ENCODE peak calls at places on chromosomes 13 and 19, in four cellular contexts. O is psoas muscle, S is adrenal gland, R is H9. V is an unnamed sample. For H3K4me1, the result is how much of the 10 kb centered on the place peaks cover.

GRCh38 chr13:96036515-96036914 is 16.7 kb downstream of the UGGT2 start:
- DNase-seq in S (no peak), O (no peak), R (no peak), V (no peak)

GRCh38 chr13:31518666-31519065 is 220.7 kb upstream of the RXFP2 start:
- DNase-seq in R (no peak), O (no peak), S (no peak), V (no peak)

GRCh38 chr13:112516218-112516617 is 71.7 kb downstream of the TUBGCP3 start:
- DNase-seq in S (no peak), R (no peak), O (no peak), V (no peak)

GRCh38 chr13:29922281-29922821 is 71.9 kb upstream of the UBL3 start:
- DNase-seq in S (no peak), O (no peak), R (no peak), V (no peak)

GRCh38 chr19:56309511-56310185 is 5.0 kb downstream of the ZSCAN5A start:
- DNase-seq in R (peak), O (peak), S (peak), V (peak)

GRCh38 chr13:39605677-39606320 is 2.8 kb upstream of the LHFPL6 start:
- DNase-seq in S (no peak), R (no peak), O (no peak), V (no peak)

GRCh38 chr19:35710784-35711723 is 6.7 kb downstream of the ZBTB32 start:
- DNase-seq in O (no peak), R (no peak), S (no peak), V (no peak)

GRCh38 chr19:20964798-20965197 is 41.7 kb downstream of the ZNF85 start:
- DNase-seq in S (no peak), R (peak), O (no peak), V (peak)

GRCh38 chr19:12880551-12881171 is 588 bp downstream of the DNASE2 start:
- DNase-seq in S (no peak), R (peak), O (peak), V (peak)

GRCh38 chr19:11016591-11016990 is 55.8 kb downstream of the SMARCA4 start:
- DNase-seq in R (no peak), S (no peak), O (no peak), V (no peak)

GRCh38 chr13:93529961-93530360 is 303.4 kb downstream of the GPC6 start:
- DNase-seq in R (no peak), O (no peak), S (no peak), V (no peak)

GRCh38 chr19:10390652-10391286 is 10.4 kb upstream of the TYK2 start:
- DNase-seq in R (peak), O (peak), S (peak), V (peak)

GRCh38 chr19:39446365-39447084 is 1.1 kb downstream of the SUPT5H start:
- DNase-seq in S (no peak), O (no peak), R (no peak), V (no peak)

GRCh38 chr19:36225219-36225892 is 10.4 kb downstream of the ZNF146 start:
- DNase-seq in O (no peak), S (no peak), R (no peak), V (no peak)

GRCh38 chr13:50893211-50893852 is 16.3 kb upstream of the RNASEH2B start:
- DNase-seq in O (no peak), R (no peak), S (no peak), V (no peak)

GRCh38 chr13:112983428-112984196 is 14.6 kb downstream of the MCF2L start:
- DNase-seq in S (peak), O (no peak), R (no peak), V (no peak)

GRCh38 chr19:55525289-55526101 is 11.4 kb downstream of the SBK2 start:
- DNase-seq in S (no peak), R (no peak), O (no peak), V (no peak)

GRCh38 chr13:110465696-110466095 is 95.8 kb downstream of the RAB20 start:
- DNase-seq in R (no peak), S (no peak), O (no peak), V (no peak)

GRCh38 chr19:6020166-6020967 is 42.4 kb upstream of the RANBP3 start:
- DNase-seq in O (no peak), S (no peak), R (no peak), V (peak)

GRCh38 chr19:55670280-55671053 is 4.6 kb upstream of the EPN1 start:
- DNase-seq in S (peak), R (peak), O (no peak), V (no peak)

GRCh38 chr13:40389081-40389641 is 277.3 kb downstream of the FOXO1 start:
- DNase-seq in O (no peak), S (no peak), R (no peak), V (no peak)

GRCh38 chr19:47778954-47779351 is 450 bp downstream of the SELENOW start:
- DNase-seq in R (no peak), S (no peak), O (peak), V (no peak)

GRCh38 chr19:2253106-2254051 is 2.8 kb downstream of the JSRP1 start:
- DNase-seq in R (peak), S (peak), O (no peak), V (no peak)

GRCh38 chr19:2252481-2253105 is 3.5 kb downstream of the AMH start:
- DNase-seq in O (no peak), S (peak), R (no peak), V (no peak)

GRCh38 chr19:2255982-2256685 is at the start of gene JSRP1:
- DNase-seq in R (no peak), O (peak), S (no peak), V (no peak)

GRCh38 chr19:2254052-2254872 is 2.0 kb downstream of the JSRP1 start:
- DNase-seq in R (peak), S (peak), O (no peak), V (no peak)

GRCh38 chr19:2255112-2255845 is 938 bp downstream of the JSRP1 start:
- DNase-seq in O (no peak), R (no peak), S (no peak), V (no peak)
- H3K4me1 ChIP-seq in O (under half), R (under half), S (under half), V (under half)

GRCh38 chr13:44763604-44764311 is 187.6 kb upstream of the TSC22D1 start:
- DNase-seq in O (no peak), R (no peak), S (no peak), V (peak)
- TF ChIP-seq CTCF in O (no peak), R (no peak), S (no peak), V (peak)

DNA sequence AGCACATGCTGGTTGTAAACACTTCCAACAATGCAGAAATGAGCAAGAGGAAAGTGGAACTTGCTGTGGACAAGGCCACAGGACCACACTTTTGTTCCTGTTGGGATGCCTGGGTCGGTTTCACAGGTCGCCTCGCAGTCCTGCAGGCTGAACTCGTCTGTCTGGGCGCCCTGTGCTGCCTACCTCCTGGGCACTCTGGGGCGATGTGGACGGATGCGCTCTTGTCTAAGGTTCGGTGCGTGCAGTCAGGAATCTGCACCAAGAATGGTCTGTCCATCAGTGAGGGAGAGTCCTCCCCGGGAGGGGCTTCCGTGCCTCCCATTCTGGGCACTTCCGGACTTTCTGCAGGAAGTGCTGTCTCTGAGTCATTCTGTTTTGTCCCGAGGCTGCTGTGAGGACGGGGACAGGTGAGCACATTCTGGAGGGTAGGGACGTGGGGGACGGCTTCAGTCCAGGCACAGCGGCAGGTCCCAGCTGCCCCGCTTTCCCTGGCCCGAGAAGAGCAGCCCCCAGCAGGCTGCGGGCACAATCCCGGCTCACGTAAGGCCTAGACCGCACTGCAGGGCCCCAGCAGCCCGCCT is 24.1 kb upstream of the SLITRK1 start:
- DNase-seq in R (no peak), S (no peak), O (no peak), V (no peak)
- H3K27ac ChIP-seq in R (no peak), S (no peak), O (no peak), V (no peak)

DNA sequence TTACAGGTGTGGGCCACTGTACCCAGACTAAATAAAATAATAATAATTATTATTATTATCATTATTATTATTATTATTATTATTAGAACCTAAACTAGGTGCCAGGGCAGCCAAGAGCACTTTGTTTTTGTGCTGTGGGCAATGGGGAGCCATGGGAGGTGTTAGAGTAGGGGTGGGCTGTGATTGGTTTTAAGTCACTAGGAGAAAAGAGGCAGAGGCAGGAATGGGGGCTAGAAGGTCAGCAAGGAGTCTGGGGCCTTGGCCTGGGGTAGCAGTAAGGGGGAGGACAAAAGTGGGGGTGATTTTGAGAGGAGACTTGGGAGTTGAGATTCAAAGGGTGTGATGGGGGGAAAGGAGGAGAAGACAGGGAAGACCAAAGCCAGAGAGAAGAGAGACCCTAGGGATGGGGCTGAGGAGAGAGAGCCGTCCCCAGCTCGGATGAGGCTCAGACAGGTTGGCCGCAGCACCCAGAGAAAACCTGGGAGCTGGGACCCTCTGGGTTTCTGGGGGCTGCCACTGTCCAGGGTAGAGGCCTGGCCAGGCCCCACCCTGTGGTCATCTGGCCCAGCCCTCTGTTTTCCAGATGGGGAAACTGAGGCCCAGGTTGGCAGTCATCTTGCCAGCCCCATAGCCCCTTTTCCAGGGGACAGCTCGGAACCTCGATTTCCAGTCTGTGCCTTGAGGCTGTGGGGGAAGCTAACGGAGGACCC is 17.8 kb upstream of the BTBD2 start:
- DNase-seq in R (no peak), O (no peak), S (no peak), V (no peak)
- H3K4me1 ChIP-seq in R (under half), O (under half), S (under half), V (under half)

DNA sequence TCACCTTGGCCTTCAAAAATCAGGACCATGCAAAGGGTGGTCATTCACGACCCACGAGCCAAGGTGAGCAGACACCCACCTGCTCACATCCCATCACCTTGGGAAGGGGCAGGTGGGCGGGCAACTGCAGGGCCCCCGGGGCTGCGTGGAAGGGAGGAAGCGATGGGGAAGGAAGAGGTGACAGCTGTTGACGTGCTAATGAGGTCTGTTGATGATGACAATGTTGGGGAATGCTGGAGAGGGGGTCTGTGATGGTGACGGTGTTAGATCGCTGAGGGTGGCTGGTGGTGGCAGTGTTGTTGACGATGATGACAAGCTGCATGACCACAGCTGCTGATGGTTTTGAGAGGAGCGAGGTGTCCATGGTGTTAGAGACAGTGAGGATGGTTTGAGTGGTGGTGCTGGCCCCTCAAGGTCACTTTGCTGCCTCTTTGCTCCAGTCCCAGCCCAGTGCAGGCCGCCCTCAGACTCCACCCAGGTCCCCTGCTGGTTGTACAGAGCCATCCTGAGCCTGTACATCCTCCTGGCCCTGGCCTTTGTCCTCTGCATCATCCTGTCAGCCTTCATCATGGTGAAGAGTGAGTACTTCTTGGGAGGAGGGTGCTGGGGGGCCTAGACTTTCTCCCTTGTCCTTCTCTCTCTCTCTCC is 898 bp downstream of the MCEMP1 start:
- DNase-seq in S (no peak), R (no peak), O (no peak), V (no peak)
- TF ChIP-seq CTCF in S (no peak), R (no peak), O (no peak), V (no peak)

DNA sequence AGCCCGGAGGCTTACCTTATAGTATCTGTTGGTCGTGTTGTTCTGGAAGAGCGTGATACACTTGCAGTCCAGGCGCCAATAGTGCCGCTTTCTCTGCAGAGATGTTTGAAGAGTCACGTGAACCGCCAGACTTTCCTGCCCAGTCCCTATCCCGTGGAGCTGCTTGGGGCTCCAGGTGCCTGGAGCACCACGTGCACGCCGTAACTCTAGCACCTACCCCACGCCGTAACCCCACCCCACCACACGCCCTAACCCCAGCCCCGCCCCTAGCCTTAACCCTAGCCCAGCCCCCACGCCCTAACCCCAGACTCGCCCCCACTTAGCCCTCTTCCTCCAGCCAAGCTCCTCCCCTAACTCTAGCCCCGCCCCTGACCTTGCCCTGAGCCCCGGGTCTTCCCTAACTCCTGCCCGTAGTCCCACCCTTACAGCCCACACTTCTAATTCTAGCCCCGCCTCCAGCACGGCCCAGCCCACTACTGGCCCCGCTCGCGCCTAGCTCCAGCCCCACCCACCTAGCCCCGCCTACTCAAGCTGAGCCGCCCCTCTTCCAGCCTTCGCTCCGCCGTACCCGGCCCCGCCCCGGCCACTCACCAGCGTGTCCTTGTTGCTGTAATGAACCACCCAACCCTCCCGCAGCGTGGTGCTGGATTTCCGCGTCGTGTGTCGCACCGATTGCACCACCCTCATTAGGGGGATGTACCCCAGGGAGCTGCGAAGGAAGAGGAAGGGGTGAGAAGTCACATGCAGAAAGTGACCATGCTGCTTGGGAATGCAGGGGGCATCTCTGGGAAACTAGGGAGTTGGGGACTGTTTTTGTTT is 19.6 kb downstream of the PRKD2 start:
- DNase-seq in S (peak), R (peak), O (peak), V (peak)
- H3K27ac ChIP-seq in S (no peak), R (no peak), O (no peak), V (no peak)

DNA sequence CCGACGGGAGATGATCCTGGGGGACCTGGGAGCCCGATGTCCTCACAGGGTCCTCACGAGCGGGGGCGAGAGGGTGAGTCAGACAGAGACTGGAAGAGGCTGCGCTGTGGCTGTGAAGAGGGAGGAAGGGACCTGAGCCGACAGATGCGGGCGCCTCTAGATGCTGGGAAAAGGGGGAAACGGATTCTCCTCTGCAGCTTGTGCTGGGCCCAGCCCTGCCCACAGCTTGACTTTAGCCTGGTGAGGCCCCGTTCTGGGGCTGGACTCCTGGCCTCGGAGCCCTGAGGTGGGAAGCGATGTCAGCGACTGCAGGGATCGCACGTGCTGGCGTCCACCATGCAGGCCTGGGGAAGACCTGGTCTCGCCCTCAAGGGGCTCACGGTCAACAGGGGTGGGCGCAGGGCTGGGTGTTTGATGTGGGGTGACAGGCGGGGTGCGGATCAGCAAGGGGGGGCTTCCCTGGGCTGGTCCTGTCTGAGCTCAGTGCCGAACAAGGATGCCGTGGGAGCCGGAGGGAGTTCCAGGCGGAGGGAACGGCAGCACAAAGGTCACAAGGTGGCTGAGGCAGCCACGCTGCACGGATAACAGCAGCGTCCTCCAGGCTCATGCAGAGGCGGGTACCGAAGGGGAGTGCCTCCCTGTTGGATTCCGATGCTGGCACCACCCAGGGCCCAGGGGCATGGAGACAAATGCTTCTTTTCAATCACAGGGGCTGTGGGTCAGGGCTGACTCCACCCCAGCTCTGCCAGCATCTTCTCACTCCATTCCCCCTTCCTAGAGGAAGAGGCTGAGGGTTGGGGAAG is 31.7 kb downstream of the PIP5K1C start:
- DNase-seq in O (no peak), S (no peak), R (no peak), V (no peak)
- H3K4me1 ChIP-seq in O (under half), S (under half), R (under half), V (under half)

GRCh38 chr19:1130801-1131717 is 27.3 kb downstream of the GPX4 start:
- DNase-seq in O (no peak), R (no peak), S (no peak), V (no peak)

GRCh38 chr19:1129535-1129934 is 25.7 kb downstream of the GPX4 start:
- DNase-seq in R (no peak), S (no peak), O (no peak), V (no peak)

GRCh38 chr19:1132625-1133383 is 29.0 kb downstream of the GPX4 start:
- DNase-seq in S (no peak), O (no peak), R (no peak), V (no peak)

GRCh38 chr19:1133471-1133929 is 29.7 kb downstream of the GPX4 start:
- DNase-seq in R (peak), O (no peak), S (no peak), V (no peak)

GRCh38 chr19:1131718-1132552 is 28.1 kb downstream of the GPX4 start:
- DNase-seq in S (peak), R (peak), O (peak), V (peak)
- TF ChIP-seq CTCF in S (no peak), R (no peak), O (no peak), V (no peak)